ENCODE peak calls at places on chromosome 1, in six cellular contexts. G is GM12891, O is GM12878, Q is K562, Y is H1, P is HepG2. X is an unnamed sample.

GRCh38 chr1:65924471-65924870 is 131.8 kb downstream of the PDE4B start:
- DNase-seq in P (no peak), Y (no peak), G (no peak), O (no peak), Q (no peak), X (no peak)

GRCh38 chr1:235625340-235625739 is 24.2 kb downstream of the GNG4 start:
- DNase-seq in Q (no peak), P (no peak), G (no peak), Y (no peak), O (no peak), X (no peak)

GRCh38 chr1:67429528-67430357 is 459 bp downstream of the SERBP1 start:
- DNase-seq in Q (peak), P (no peak), Y (no peak), O (no peak), G (no peak), X (peak)

GRCh38 chr1:230429072-230429735 is 3.1 kb upstream of the PGBD5 start:
- DNase-seq in P (no peak), G (no peak), O (no peak), Q (no peak), Y (no peak), X (no peak)

GRCh38 chr1:64348887-64349648 is 120.9 kb upstream of the CACHD1 start:
- DNase-seq in G (no peak), P (no peak), Q (no peak), Y (no peak), O (no peak), X (no peak)

GRCh38 chr1:163697137-163697536 is 375.4 kb downstream of the NUF2 start:
- DNase-seq in O (peak), G (no peak), P (no peak), Q (no peak), Y (no peak), X (no peak)

GRCh38 chr1:205237526-205238484 is 10.1 kb downstream of the TMCC2 start:
- DNase-seq in G (no peak), Q (peak), P (no peak), O (no peak), Y (no peak), X (no peak)

GRCh38 chr1:92484472-92485373 is 2.0 kb downstream of the GFI1 start:
- DNase-seq in P (no peak), Y (peak), O (no peak), G (peak), Q (no peak), X (peak)

GRCh38 chr1:48947761-48948537 is 171.3 kb upstream of the BEND5 start:
- DNase-seq in Y (peak), P (no peak), O (no peak), Q (no peak), G (no peak), X (no peak)

GRCh38 chr1:92759361-92759760 is 25.5 kb downstream of the EVI5 start:
- DNase-seq in O (no peak), Q (no peak), G (no peak), P (no peak), Y (no peak), X (no peak)

GRCh38 chr1:177368255-177368654 is 197.5 kb downstream of the BRINP2 start:
- DNase-seq in P (no peak), Q (no peak), O (no peak), G (no peak), Y (no peak), X (no peak)
- TF ChIP-seq TAF1 in P (no peak), Q (no peak), O (no peak), G (no peak), Y (no peak), X (no peak)

DNA sequence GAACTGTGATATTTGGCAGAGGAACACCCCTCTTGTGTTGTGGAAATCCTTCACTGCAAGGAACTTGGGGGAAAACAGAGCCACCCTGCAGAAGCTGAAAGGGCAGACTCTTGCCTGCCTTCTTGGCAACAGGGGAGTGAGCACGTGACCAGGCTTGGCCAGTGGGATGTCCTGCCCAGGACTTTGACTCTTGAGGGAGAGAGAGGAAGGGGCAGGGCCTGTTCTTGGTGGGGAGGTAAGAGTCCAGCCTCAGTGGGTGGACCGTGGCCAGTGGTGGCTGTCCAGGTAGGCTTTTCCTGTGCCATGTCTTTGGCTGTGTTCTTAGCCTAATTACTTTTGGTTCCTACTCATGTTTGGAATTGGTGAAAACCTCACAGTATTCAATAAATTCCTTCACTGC is 8.6 kb upstream of the AK2 start:
- DNase-seq in Q (peak), P (peak), G (no peak), Y (no peak), O (no peak), X (no peak)
- TF ChIP-seq POLR2A in Q (no peak), P (peak), G (no peak), Y (no peak), O (no peak), X (no peak)

GRCh38 chr1:86774305-86775304 is 70.2 kb downstream of the SH3GLB1 start:
- DNase-seq in Q (peak), G (no peak), O (peak), Y (no peak), P (peak), X (no peak)
- TF ChIP-seq POLR2AphosphoS5 in Q (peak), G (no peak), O (no peak), Y (no peak), P (peak), X (no peak)

DNA sequence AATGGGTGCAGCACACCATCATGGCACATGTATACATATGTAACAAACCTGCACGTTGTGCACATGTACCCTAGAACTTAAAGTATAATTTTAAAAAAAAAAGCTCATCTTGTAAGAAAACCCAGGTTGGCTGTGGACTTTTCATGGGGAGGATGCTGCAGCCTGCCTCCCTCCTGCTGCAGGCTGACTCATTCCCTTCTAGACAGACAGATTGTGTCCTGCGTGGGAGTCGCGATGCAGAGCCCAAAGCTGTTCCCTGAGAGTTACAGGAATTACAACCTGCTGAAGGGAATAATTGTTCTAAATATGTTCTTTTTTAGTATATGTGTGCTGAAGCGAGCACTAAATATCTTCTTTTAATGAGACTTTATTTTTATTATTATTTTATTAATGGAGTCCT is 93.2 kb downstream of the TBX19 start:
- DNase-seq in G (no peak), P (no peak), Y (no peak), Q (peak), O (no peak), X (no peak)
- TF ChIP-seq TAF1 in G (no peak), P (no peak), Y (no peak), Q (no peak), O (no peak), X (no peak)

DNA sequence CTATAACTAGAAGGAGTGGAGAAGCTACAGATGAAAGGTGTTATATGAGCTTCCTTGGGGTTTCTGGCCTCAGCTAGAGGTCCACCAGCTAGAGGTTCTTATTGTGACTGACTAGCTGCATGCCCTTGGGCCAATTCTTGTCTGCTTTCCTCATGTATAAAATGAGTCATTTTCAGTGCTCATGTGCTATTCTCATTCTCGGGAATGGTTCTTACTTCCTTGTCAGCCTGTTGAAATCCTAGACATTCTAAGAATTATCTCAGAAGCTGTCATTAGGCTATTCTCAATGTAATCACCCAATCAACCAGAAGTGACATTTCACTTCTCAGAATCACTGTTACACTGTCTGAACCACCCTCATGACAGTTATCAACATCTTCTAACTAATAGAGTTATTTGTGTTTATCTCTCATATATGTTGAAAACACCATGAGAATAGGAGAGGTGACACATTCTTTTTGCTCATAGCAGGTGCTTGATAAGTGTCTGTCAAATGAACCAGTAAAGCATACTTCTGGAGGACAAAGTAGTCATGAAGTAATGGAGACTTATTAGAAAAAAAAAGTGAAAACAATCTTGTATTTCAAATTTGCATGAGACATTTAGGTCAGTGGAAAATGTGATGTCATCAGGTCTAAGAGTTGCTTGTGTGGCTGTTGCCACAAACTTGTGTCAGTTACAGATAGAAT is 122.8 kb upstream of the IVNS1ABP start:
- DNase-seq in P (no peak), O (peak), Q (peak), Y (no peak), G (peak), X (no peak)
- TF ChIP-seq POLR2A in P (no peak), O (no peak), Q (no peak), Y (no peak), G (no peak), X (no peak)

X was measured in GM12892.